ENCODE peak calls at places on chromosomes 3 and 15, in nine cellular contexts. I is A172; Z is stimulated activated CD4-positive, alpha-beta T cell treated with anti-CD3 and anti-CD28 coated beads, Interleukin-2, amount 100 ng/mL, for 48 hours; U is NCI-H748 treated with DMSO at 0.1 percent for 48 hours; C is neuronal stem cell; E is T-helper 17 cell; L is nephron progenitor cell; X is heart left ventricle; F is RPMI8226. Y is an unnamed sample.

GRCh38 chr3:138774529-138775253 is 60.0 kb downstream of the PIK3CB start:
- DNase-seq in I (peak), Z (peak), U (peak), C (no peak), E (no peak), L (no peak), X (peak), F (peak), Y (no peak)

GRCh38 chr3:125150525-125151436 is 61.8 kb downstream of the SLC12A8 start:
- DNase-seq in I (peak), Z (peak), U (peak), C (no peak), E (peak), L (peak), X (no peak), F (peak), Y (peak)

GRCh38 chr3:50316657-50317242 is 5.8 kb downstream of the HYAL2 start:
- DNase-seq in I (peak), Z (no peak), U (no peak), C (no peak), E (peak), L (no peak), X (peak), F (no peak), Y (peak)

GRCh38 chr3:55641914-55642313 is 154.8 kb upstream of the WNT5A start:
- DNase-seq in I (no peak), Z (no peak), U (no peak), C (no peak), E (no peak), L (no peak), X (no peak), F (no peak), Y (no peak)

GRCh38 chr3:11323827-11324226 is 51.6 kb downstream of the ATG7 start:
- DNase-seq in I (no peak), Z (no peak), U (no peak), C (no peak), E (no peak), L (no peak), X (no peak), F (no peak), Y (no peak)

GRCh38 chr15:57356636-57357035 is 19.7 kb upstream of the CGNL1 start:
- DNase-seq in I (peak), Z (no peak), U (no peak), C (peak), E (no peak), L (no peak), X (no peak), F (no peak), Y (no peak)

GRCh38 chr15:58066042-58066867 is 744 bp upstream of the ALDH1A2 start:
- DNase-seq in I (no peak), Z (peak), U (no peak), C (peak), E (peak), L (peak), X (peak), F (peak), Y (peak)

GRCh38 chr3:194100856-194101390 is 35.0 kb upstream of the HES1 start:
- DNase-seq in I (no peak), Z (no peak), U (no peak), C (no peak), E (no peak), L (no peak), X (no peak), F (peak), Y (peak)

GRCh38 chr3:15299036-15299435 is 33.4 kb downstream of the SH3BP5 start:
- DNase-seq in I (no peak), Z (no peak), U (no peak), C (no peak), E (no peak), L (no peak), X (no peak), F (no peak), Y (no peak)

GRCh38 chr3:31002730-31003129 is 108.3 kb upstream of the GADL1 start:
- DNase-seq in I (no peak), Z (no peak), U (no peak), C (no peak), E (no peak), L (no peak), X (no peak), F (no peak), Y (no peak)

GRCh38 chr3:110743202-110743601 is 328.4 kb upstream of the NECTIN3 start:
- DNase-seq in I (no peak), Z (no peak), U (peak), C (no peak), E (no peak), L (no peak), X (no peak), F (no peak), Y (no peak)

Y was measured in OCI-LY7.